ENCODE peak calls at places on chromosomes 2 and 18, in six cellular contexts. V is nucleus accumbens; I is fibroblast of pulmonary artery; G is ACHN; P is effector memory CD8-positive, alpha-beta T cell; D is cardiac muscle cell. F is an unnamed sample.

GRCh38 chr2:26340831-26341230 is 5.1 kb upstream of the SELENOI start:
- DNase-seq in V (no peak), I (no peak), G (no peak), P (no peak), D (no peak), F (no peak)

GRCh38 chr18:70423988-70424387 is 135.1 kb downstream of the SOCS6 start:
- DNase-seq in V (no peak), I (no peak), G (no peak), P (no peak), D (peak; percentile 49), F (no peak)

GRCh38 chr18:73774836-73775509 is 372.7 kb downstream of the FBXO15 start:
- DNase-seq in V (no peak), I (no peak), G (peak; percentile 58), P (no peak), D (no peak), F (no peak)

GRCh38 chr2:39481611-39482010 is 44.5 kb upstream of the MAP4K3 start:
- DNase-seq in V (no peak), I (peak; percentile 75), G (peak; percentile 79), P (no peak), D (peak; percentile 69), F (no peak)

GRCh38 chr2:70686577-70687460 is 81.2 kb downstream of the ADD2 start:
- DNase-seq in V (no peak), I (peak; percentile 60), G (peak; percentile 71), P (peak; percentile 11), D (peak; percentile 80), F (no peak)

GRCh38 chr2:143891879-143892308 is 628.0 kb downstream of the ZEB2 start:
- DNase-seq in V (no peak), I (no peak), G (no peak), P (no peak), D (no peak), F (no peak)

GRCh38 chr2:221792971-221793670 is 221.0 kb upstream of the EPHA4 start:
- DNase-seq in V (no peak), I (no peak), G (no peak), P (no peak), D (no peak), F (no peak)

GRCh38 chr18:12703714-12704113 is 872 bp downstream of the PSMG2 start:
- DNase-seq in V (no peak), I (peak; percentile 22), G (peak; percentile 22), P (no peak), D (peak; percentile 13), F (no peak)

GRCh38 chr2:4635289-4635688 is 931.9 kb downstream of the DCDC2C start:
- DNase-seq in V (no peak), I (no peak), G (no peak), P (no peak), D (no peak), F (no peak)

GRCh38 chr2:31421634-31422033 is 7.1 kb upstream of the XDH start:
- DNase-seq in V (no peak), I (no peak), G (no peak), P (no peak), D (no peak), F (no peak)

GRCh38 chr2:98477036-98477435 is 32.4 kb downstream of the INPP4A start:
- DNase-seq in V (no peak), I (no peak), G (no peak), P (no peak), D (no peak), F (no peak)

GRCh38 chr18:22494771-22495170 is 77.1 kb upstream of the CTAGE1 start:
- DNase-seq in V (no peak), I (peak; percentile 87), G (no peak), P (no peak), D (peak; percentile 83), F (no peak)

GRCh38 chr2:28663359-28663758 is 88.3 kb upstream of the PPP1CB start:
- DNase-seq in V (no peak), I (peak; percentile 67), G (peak; percentile 90), P (no peak), D (peak; percentile 55), F (no peak)

GRCh38 chr2:45220227-45220626 is 211.0 kb upstream of the SIX2 start:
- DNase-seq in V (no peak), I (no peak), G (no peak), P (no peak), D (no peak), F (no peak)

GRCh38 chr2:18378020-18378653 is 182.3 kb downstream of the RDH14 start:
- DNase-seq in V (no peak), I (peak; percentile 64), G (peak; percentile 57), P (peak; percentile 3), D (peak; percentile 60), F (peak; percentile 17)

GRCh38 chr2:24107336-24107735 is 15.8 kb downstream of the PFN4 start:
- DNase-seq in V (no peak), I (no peak), G (no peak), P (no peak), D (no peak), F (no peak)

GRCh38 chr2:176729706-176730569 is 460.7 kb downstream of the MTX2 start:
- DNase-seq in V (no peak), I (peak; percentile 65), G (no peak), P (no peak), D (peak; percentile 70), F (no peak)

GRCh38 chr2:100052645-100053044 is 89.7 kb downstream of the AFF3 start:
- DNase-seq in V (no peak), I (no peak), G (no peak), P (no peak), D (no peak), F (no peak)

GRCh38 chr2:119253114-119253702 is 29.6 kb downstream of the STEAP3 start:
- DNase-seq in V (no peak), I (peak; percentile 69), G (peak; percentile 44), P (no peak), D (peak; percentile 56), F (no peak)

GRCh38 chr2:148509703-148510036 is 134.9 kb upstream of the EPC2 start:
- DNase-seq in V (no peak), I (no peak), G (no peak), P (no peak), D (no peak), F (no peak)

GRCh38 chr2:51723716-51724115 is 691.8 kb upstream of the NRXN1 start:
- DNase-seq in V (no peak), I (peak; percentile 28), G (no peak), P (no peak), D (peak; percentile 25), F (no peak)

GRCh38 chr2:106658616-106659015 is 171.5 kb downstream of the CD8B2 start:
- DNase-seq in V (no peak), I (no peak), G (no peak), P (no peak), D (no peak), F (no peak)

GRCh38 chr2:238942080-238942761 is 94.3 kb downstream of the TWIST2 start:
- DNase-seq in V (no peak), I (no peak), G (no peak), P (no peak), D (no peak), F (no peak)

GRCh38 chr2:134206029-134206428 is 47.8 kb upstream of the MGAT5 start:
- DNase-seq in V (no peak), I (no peak), G (no peak), P (no peak), D (no peak), F (no peak)

F was measured in CD4-positive, alpha-beta memory T cell.